ENCODE peak calls at places on chromosome 13, in seven cellular contexts. T is neural progenitor cell, E is fibroblast of pulmonary artery, D is pancreas, P is breast epithelium, W is transverse colon, V is Peyer's patch. C is an unnamed sample.
A peak's percentile ranks its signal among the peaks of the same experiment; 100 is the strongest.

GRCh38 chr13:84446972-84447700 is 564.9 kb upstream of the SLITRK1 start:
- DNase-seq in W (no peak), P (no peak), D (no peak), E (peak; percentile 19), T (no peak), V (no peak), C (no peak)

GRCh38 chr13:96052655-96053002 is 572 bp downstream of the UGGT2 start:
- DNase-seq in D (no peak), V (no peak), T (no peak), P (no peak), W (no peak), E (peak; percentile 72), C (peak; percentile 4)

GRCh38 chr13:51770160-51770559 is 33.8 kb downstream of the DHRS12 start:
- DNase-seq in W (no peak), V (no peak), E (no peak), T (no peak), P (no peak), D (peak; percentile 59), C (no peak)

GRCh38 chr13:87295636-87296035 is 375.5 kb upstream of the SLITRK5 start:
- DNase-seq in W (no peak), P (no peak), E (no peak), T (no peak), V (no peak), D (no peak), C (no peak)

GRCh38 chr13:101711307-101712025 is 259.0 kb downstream of the ITGBL1 start:
- DNase-seq in T (no peak), V (no peak), W (no peak), D (no peak), P (no peak), E (no peak), C (no peak)

GRCh38 chr13:26377038-26377437 is 123.1 kb downstream of the CDK8 start:
- DNase-seq in T (peak; percentile 69), V (no peak), E (peak; percentile 20), D (no peak), W (no peak), P (no peak), C (peak; percentile 2)

GRCh38 chr13:100512422-100512821 is 76.2 kb downstream of the GGACT start:
- DNase-seq in W (no peak), T (no peak), D (no peak), E (no peak), P (no peak), V (no peak), C (no peak)

GRCh38 chr13:49869514-49869913 is 66.6 kb downstream of the SPRYD7 start:
- DNase-seq in P (no peak), D (no peak), W (no peak), E (peak; percentile 53), V (no peak), T (peak; percentile 57), C (no peak)

GRCh38 chr13:23352161-23352560 is 81.3 kb downstream of the SACS start:
- DNase-seq in P (no peak), V (no peak), T (no peak), W (no peak), E (no peak), D (no peak), C (no peak)

GRCh38 chr13:93625536-93625935 is 398.9 kb downstream of the GPC6 start:
- DNase-seq in P (no peak), W (no peak), V (no peak), D (no peak), E (peak; percentile 29), T (no peak), C (no peak)

GRCh38 chr13:22428188-22428828 is 752.5 kb upstream of the SGCG start:
- DNase-seq in W (no peak), V (no peak), P (no peak), T (no peak), D (no peak), E (peak; percentile 24), C (no peak)

GRCh38 chr13:78197231-78197630 is 278.6 kb upstream of the EDNRB start:
- DNase-seq in T (no peak), V (no peak), W (no peak), E (no peak), D (no peak), P (no peak), C (no peak)

GRCh38 chr13:78190296-78190695 is 271.7 kb upstream of the EDNRB start:
- DNase-seq in W (no peak), E (no peak), V (no peak), P (no peak), D (no peak), T (no peak), C (no peak)

GRCh38 chr13:78193853-78194252 is 275.2 kb upstream of the EDNRB start:
- DNase-seq in V (no peak), W (no peak), P (no peak), D (no peak), T (no peak), E (no peak), C (no peak)

GRCh38 chr13:78192721-78193120 is 274.1 kb upstream of the EDNRB start:
- DNase-seq in W (no peak), P (no peak), D (no peak), V (no peak), E (peak; percentile 10), T (no peak), C (no peak)

GRCh38 chr13:78194904-78195639 is 276.4 kb upstream of the EDNRB start:
- DNase-seq in V (no peak), E (peak; percentile 27), W (no peak), D (no peak), P (no peak), T (peak; percentile 66), C (no peak)
- TF ChIP-seq CTCF in V (no peak), E (no peak), W (no peak), D (no peak), P (no peak), T (no peak), C (no peak)

GRCh38 chr13:28718186-28718537 is 608 bp downstream of the SLC46A3 start:
- DNase-seq in V (no peak), E (peak; percentile 78), P (no peak), D (no peak), T (no peak), W (no peak), C (no peak)

GRCh38 chr13:28719656-28720055 is 886 bp upstream of the SLC46A3 start:
- DNase-seq in T (no peak), V (no peak), E (peak; percentile 81), P (no peak), D (no peak), W (no peak), C (no peak)

GRCh38 chr13:28717170-28717569 is 1.6 kb downstream of the SLC46A3 start:
- DNase-seq in V (no peak), W (no peak), P (no peak), E (no peak), T (no peak), D (no peak), C (no peak)

GRCh38 chr13:28719227-28719562 is 425 bp upstream of the SLC46A3 start:
- DNase-seq in E (no peak), V (no peak), W (no peak), D (no peak), P (no peak), T (no peak), C (no peak)

DNA sequence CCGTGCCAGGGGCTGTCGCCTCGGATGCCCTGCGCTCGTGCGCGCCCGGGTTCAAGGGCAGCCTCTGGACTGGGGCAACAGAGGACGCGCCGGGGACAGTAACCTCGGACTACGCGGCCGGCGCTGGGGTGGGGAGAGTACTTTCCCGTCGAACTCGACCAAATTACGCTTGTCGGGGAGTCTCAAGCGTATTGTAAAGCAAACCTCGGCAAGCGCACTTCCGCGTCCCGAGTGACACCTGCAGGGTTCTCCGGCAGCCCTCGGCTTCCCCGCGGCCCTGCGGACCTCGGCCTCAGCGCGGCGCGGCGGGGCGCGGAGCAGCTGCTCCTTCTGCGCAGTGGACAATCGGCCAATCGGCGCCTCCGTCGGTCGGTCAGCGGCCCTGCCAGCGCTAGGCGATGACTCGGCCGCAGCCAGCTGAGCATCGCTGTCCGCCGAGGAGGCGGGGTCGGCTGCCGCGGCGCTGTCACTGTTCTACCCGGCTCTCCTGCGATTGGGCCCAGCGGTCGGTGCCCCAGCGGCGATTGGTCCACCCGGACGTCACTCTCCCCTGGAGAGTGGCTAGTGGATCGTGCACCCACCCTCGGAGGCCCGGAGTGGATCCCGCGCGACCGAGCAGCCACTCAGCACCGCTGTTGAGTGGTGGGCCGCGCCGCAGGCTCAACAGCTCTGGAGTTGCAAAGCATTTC is at the start of gene SLC46A3:
- DNase-seq in E (peak; percentile 99), V (peak; percentile 99), T (peak; percentile 98), D (peak; percentile 98), P (peak; percentile 97), W (peak; percentile 99), C (peak; percentile 92)
- TF ChIP-seq CTCF in E (no peak), V (peak; percentile 20), T (peak; percentile 22), D (no peak), P (no peak), W (no peak), C (no peak)

GRCh38 chr13:110705826-110706569 is at the start of gene CARS2:
- DNase-seq in T (peak; percentile 97), P (peak; percentile 98), V (peak; percentile 98), D (peak; percentile 97), W (peak; percentile 98), E (peak; percentile 97), C (peak; percentile 80)
- TF ChIP-seq CTCF in T (no peak), P (no peak), V (peak; percentile 29), D (no peak), W (no peak), E (no peak), C (no peak)

GRCh38 chr13:79404985-79405384 is 1.1 kb downstream of the RBM26 start:
- DNase-seq in D (no peak), P (no peak), W (no peak), V (no peak), T (no peak), E (no peak), C (no peak)

GRCh38 chr13:79407349-79407979 is 1.4 kb upstream of the RBM26 start:
- DNase-seq in P (no peak), V (no peak), W (no peak), T (no peak), D (no peak), E (no peak), C (no peak)

GRCh38 chr13:79406597-79406908 is 498 bp upstream of the RBM26 start:
- DNase-seq in P (no peak), W (no peak), E (no peak), D (no peak), T (no peak), V (no peak), C (no peak)

GRCh38 chr13:79405501-79405830 is 589 bp downstream of the RBM26 start:
- DNase-seq in V (no peak), D (peak; percentile 5), T (no peak), W (no peak), E (peak; percentile 24), P (no peak), C (no peak)

DNA sequence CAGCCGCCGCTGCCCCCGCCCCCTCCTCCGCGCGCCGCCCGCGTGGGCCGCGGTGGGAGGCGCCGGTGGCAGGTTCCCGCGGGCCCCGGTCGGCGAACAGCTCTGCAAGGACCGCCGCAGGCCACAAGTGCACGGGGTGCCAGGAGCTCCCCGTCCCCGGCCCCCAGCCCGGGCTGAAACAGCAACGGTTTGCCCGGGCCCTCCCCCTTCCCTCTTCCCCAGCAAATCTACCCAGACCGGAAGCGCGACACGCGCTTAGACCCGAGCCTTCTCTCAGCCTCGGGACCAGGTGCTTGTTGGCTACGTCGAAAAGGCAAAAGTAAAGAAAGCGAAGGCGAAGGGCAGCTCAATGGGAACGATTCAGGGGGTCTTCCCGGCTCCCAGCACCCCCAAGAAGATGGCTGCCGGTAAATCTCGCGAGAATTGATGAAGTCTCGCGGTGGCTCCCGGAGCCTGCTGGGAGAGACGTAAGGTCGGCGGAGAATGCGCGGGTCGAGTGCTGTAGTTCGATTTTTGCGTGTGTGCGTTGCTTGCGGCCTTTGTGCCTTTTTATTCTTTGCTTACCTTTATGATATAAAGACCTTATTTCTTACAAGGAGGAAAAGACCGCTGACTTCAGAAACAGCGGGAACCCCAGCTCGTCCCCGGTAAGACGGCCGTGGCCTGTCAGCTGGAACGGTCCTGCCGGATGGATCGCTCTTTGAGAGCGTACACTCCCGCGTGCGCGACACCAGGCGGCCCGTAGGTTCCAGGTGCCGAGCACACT is at the start of gene RBM26:
- DNase-seq in W (peak; percentile 94), D (peak; percentile 92), E (peak; percentile 97), V (peak; percentile 91), T (peak; percentile 95), P (peak; percentile 93), C (peak; percentile 77)
- TF ChIP-seq CTCF in W (peak; percentile 44), D (no peak), E (no peak), V (peak; percentile 40), T (peak; percentile 5), P (peak; percentile 27), C (no peak)

C was measured in Calu3.